ENCODE peak calls at places on chromosomes 7 and 10, in nine cellular contexts. Z is colonic mucosa; O is substantia nigra; S is GM23338; T is psoas muscle; U is RWPE1; M is mammary epithelial cell; I is AG04450; P is effector memory CD4-positive, alpha-beta T cell. F is an unnamed sample.

GRCh38 chr7:26284477-26284876 is 7.2 kb upstream of the SNX10 start:
- DNase-seq in Z (no peak), O (no peak), S (no peak), T (no peak), U (no peak), M (no peak), I (no peak), P (no peak), F (no peak)

GRCh38 chr10:71726673-71727428 is 7.3 kb upstream of the C10orf105 start:
- DNase-seq in Z (peak; percentile 46), O (no peak), S (no peak), T (no peak), U (no peak), M (no peak), I (no peak), P (peak; percentile 29), F (no peak)

GRCh38 chr10:11403116-11403515 is 208.3 kb downstream of the USP6NL start:
- DNase-seq in Z (peak; percentile 19), O (no peak), S (no peak), T (no peak), U (no peak), M (no peak), I (no peak), P (peak; percentile 48), F (no peak)

GRCh38 chr10:117226813-117227451 is 14.0 kb upstream of the SLC18A2 start:
- DNase-seq in Z (peak; percentile 43), O (no peak), S (peak; percentile 89), T (no peak), U (peak; percentile 49), M (peak; percentile 38), I (no peak), P (no peak), F (no peak)

GRCh38 chr10:51699145-51699474 is 285 bp downstream of the CSTF2T start:
- DNase-seq in Z (no peak), O (no peak), S (peak; percentile 48), T (no peak), U (no peak), M (no peak), I (no peak), P (no peak), F (no peak)

GRCh38 chr7:124840435-124840834 is 74.8 kb upstream of the GPR37 start:
- DNase-seq in Z (no peak), O (no peak), S (peak; percentile 43), T (no peak), U (no peak), M (no peak), I (no peak), P (no peak), F (no peak)

GRCh38 chr10:76080406-76080805 is 649.0 kb downstream of the LRMDA start:
- DNase-seq in Z (no peak), O (no peak), S (no peak), T (no peak), U (no peak), M (peak; percentile 26), I (peak; percentile 50), P (no peak), F (no peak)

GRCh38 chr10:101771380-101771779 is 4.5 kb downstream of the FGF8 start:
- DNase-seq in Z (no peak), O (no peak), S (no peak), T (no peak), U (no peak), M (no peak), I (no peak), P (no peak), F (no peak)

GRCh38 chr7:157505646-157506045 is 168.8 kb downstream of the DNAJB6 start:
- DNase-seq in Z (no peak), O (no peak), S (no peak), T (no peak), U (no peak), M (no peak), I (no peak), P (no peak), F (no peak)

GRCh38 chr7:82726038-82726800 is 282.6 kb upstream of the CACNA2D1 start:
- DNase-seq in Z (no peak), O (no peak), S (no peak), T (no peak), U (no peak), M (no peak), I (no peak), P (no peak), F (no peak)

GRCh38 chr10:45023426-45023825 is 22.7 kb downstream of the ZNF22 start:
- DNase-seq in Z (no peak), O (no peak), S (no peak), T (no peak), U (no peak), M (no peak), I (no peak), P (no peak), F (no peak)

GRCh38 chr10:100006241-100006886 is 3.4 kb downstream of the DNMBP start:
- DNase-seq in Z (no peak), O (no peak), S (no peak), T (no peak), U (peak; percentile 91), M (peak; percentile 95), I (peak; percentile 78), P (no peak), F (peak; percentile 84)

GRCh38 chr10:45239642-45240041 is 75.8 kb downstream of the OR13A1 start:
- DNase-seq in Z (no peak), O (no peak), S (no peak), T (no peak), U (no peak), M (no peak), I (no peak), P (no peak), F (no peak)

GRCh38 chr7:55657654-55658053 is 85.4 kb upstream of the VOPP1 start:
- DNase-seq in Z (no peak), O (no peak), S (no peak), T (no peak), U (no peak), M (no peak), I (no peak), P (no peak), F (no peak)

GRCh38 chr7:65983965-65984654 is 2.1 kb upstream of the GUSB start:
- DNase-seq in Z (no peak), O (no peak), S (no peak), T (no peak), U (peak; percentile 83), M (peak; percentile 64), I (no peak), P (no peak), F (peak; percentile 20)

DNA sequence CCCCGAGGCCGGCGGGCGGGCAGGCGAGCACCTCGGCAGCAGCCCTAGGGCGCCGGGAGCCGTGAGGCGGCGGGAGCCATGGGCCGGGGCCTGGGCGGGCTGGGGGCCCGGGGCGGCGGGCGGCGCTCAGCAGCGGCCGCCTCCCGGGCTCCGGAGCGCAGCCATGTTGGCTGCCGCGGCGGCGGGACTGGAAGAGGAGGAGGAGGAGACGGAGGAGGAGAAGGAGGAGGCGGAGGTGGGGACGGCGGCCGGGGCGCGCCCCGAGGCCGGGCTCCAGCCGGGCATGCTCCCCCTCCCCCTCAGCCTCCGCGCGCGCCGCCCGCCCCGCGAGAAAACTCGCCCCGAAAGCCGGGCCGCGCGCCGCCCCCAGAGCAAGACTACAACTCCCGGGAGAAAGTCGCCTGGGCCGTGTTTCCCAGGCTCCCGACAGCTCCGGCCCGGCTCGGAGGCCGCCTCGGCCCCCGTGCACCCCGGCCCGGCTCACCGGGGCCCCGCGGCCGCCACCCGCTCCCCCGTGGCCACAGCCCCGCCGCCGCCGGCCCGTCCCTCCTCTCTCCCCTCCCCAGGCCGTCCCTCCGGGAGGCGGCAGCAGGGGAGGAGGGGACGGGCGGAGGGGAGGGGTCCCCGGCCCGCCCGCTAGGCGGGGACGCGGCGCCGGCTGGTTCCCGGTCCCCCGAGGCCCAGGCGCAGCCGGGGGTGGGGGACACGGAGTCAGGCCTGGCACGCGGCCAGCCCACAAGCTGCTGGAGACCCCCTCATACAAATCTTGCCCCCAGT is at the start of gene DLG5:
- DNase-seq in Z (peak; percentile 75), O (no peak), S (peak; percentile 65), T (peak; percentile 78), U (peak; percentile 54), M (peak; percentile 42), I (no peak), P (no peak), F (no peak)
- H3K27ac ChIP-seq in Z (peak within 1 kb of the TSS; percentile 53), O (peak within 1 kb of the TSS; percentile 53), S (peak within 1 kb of the TSS; percentile 76), T (peak within 1 kb of the TSS; percentile 84), U (peak within 1 kb of the TSS; percentile 90), M (peak within 1 kb of the TSS; percentile 40), I (peak within 1 kb of the TSS; percentile 34), P (no peak within 1 kb of the TSS), F (peak within 1 kb of the TSS; percentile 64)

DNA sequence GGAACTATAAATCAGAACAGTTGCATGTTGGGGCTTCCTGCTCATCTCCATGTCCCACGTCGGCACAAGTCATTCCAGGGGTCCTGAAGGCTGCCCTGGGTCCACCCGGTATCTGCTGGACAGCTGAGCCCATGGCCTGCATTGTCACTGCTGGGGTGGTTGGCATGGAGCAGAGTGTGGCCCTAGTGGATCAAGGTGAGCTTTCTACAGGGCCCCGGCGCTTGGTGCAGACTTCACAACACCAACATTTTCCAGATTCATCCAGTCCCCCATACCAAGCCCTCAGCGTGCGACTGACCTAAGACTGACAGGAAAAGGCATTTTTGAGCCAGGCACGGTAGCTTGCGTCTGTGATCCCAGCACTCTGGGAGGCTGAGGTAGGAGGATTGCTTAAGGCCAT is 175.5 kb upstream of the LYZL2 start:
- DNase-seq in Z (no peak), O (no peak), S (no peak), T (no peak), U (no peak), M (no peak), I (no peak), P (no peak), F (no peak)
- H3K27ac ChIP-seq in Z (no peak overlapping the region), O (no peak overlapping the region), S (no peak overlapping the region), T (no peak overlapping the region), U (no peak overlapping the region), M (no peak overlapping the region), I (no peak overlapping the region), P (no peak overlapping the region), F (no peak overlapping the region)

GRCh38 chr10:623477-624311 is 65.8 kb downstream of the DIP2C start:
- DNase-seq in Z (no peak), O (no peak), S (no peak), T (no peak), U (no peak), M (no peak), I (no peak), P (no peak), F (no peak)

GRCh38 chr10:624312-624604 is 65.2 kb downstream of the DIP2C start:
- DNase-seq in Z (no peak), O (no peak), S (no peak), T (no peak), U (no peak), M (no peak), I (no peak), P (no peak), F (no peak)

GRCh38 chr10:621981-622740 is 67.3 kb downstream of the DIP2C start:
- DNase-seq in Z (no peak), O (no peak), S (no peak), T (no peak), U (no peak), M (no peak), I (no peak), P (no peak), F (no peak)

GRCh38 chr10:621500-621899 is 68.0 kb downstream of the DIP2C start:
- DNase-seq in Z (no peak), O (no peak), S (no peak), T (no peak), U (no peak), M (no peak), I (no peak), P (no peak), F (no peak)

GRCh38 chr10:623039-623438 is 66.4 kb downstream of the DIP2C start:
- DNase-seq in Z (no peak), O (no peak), S (no peak), T (no peak), U (no peak), M (no peak), I (no peak), P (no peak), F (no peak)
- H3K27ac ChIP-seq in Z (no peak overlapping the region), O (peak overlapping the region; percentile 99), S (no peak overlapping the region), T (peak overlapping the region; percentile 44), U (no peak overlapping the region), M (no peak overlapping the region), I (no peak overlapping the region), P (no peak overlapping the region), F (no peak overlapping the region)

GRCh38 chr10:94000638-94001420 is 7.1 kb downstream of the PLCE1 start:
- DNase-seq in Z (peak; percentile 64), O (no peak), S (no peak), T (no peak), U (no peak), M (no peak), I (no peak), P (no peak), F (no peak)
- H3K27ac ChIP-seq in Z (peak overlapping the region; percentile 57), O (no peak overlapping the region), S (no peak overlapping the region), T (peak overlapping the region; percentile 83), U (no peak overlapping the region), M (no peak overlapping the region), I (no peak overlapping the region), P (no peak overlapping the region), F (no peak overlapping the region)

F was measured in epithelial cell of prostate.